ENCODE peak calls at places on chromosome 2, in seven cellular contexts. W is cardiac muscle cell, M is heart left ventricle, P is left ventricle myocardium inferior, H is GM23248, C is endodermal cell, U is IMR-90. O is an unnamed sample.

GRCh38 chr2:134245340-134245984 is 8.4 kb upstream of the MGAT5 start:
- DNase-seq in W (peak), M (peak), P (peak), H (peak), C (peak), U (peak), O (peak)

GRCh38 chr2:150355440-150355839 is 132.0 kb downstream of the RND3 start:
- DNase-seq in W (no peak), M (no peak), P (no peak), H (no peak), C (no peak), U (no peak), O (no peak)

GRCh38 chr2:178602901-178603300 is 122.6 kb downstream of the PLEKHA3 start:
- DNase-seq in W (no peak), M (no peak), P (no peak), H (no peak), C (no peak), U (no peak), O (no peak)

GRCh38 chr2:230319211-230319862 is 7.7 kb upstream of the SP140L start:
- DNase-seq in W (no peak), M (no peak), P (no peak), H (no peak), C (no peak), U (no peak), O (no peak)

GRCh38 chr2:105403785-105404698 is 5.2 kb upstream of the FHL2 start:
- DNase-seq in W (peak), M (no peak), P (no peak), H (peak), C (peak), U (peak), O (no peak)

GRCh38 chr2:128496700-128497099 is 178.0 kb upstream of the HS6ST1 start:
- DNase-seq in W (no peak), M (no peak), P (no peak), H (no peak), C (no peak), U (no peak), O (no peak)

GRCh38 chr2:75627902-75628504 is 18.6 kb upstream of the MRPL19 start:
- DNase-seq in W (peak), M (peak), P (peak), H (peak), C (peak), U (peak), O (no peak)

GRCh38 chr2:237687666-237688065 is 60.3 kb downstream of the LRRFIP1 start:
- DNase-seq in W (peak), M (peak), P (peak), H (peak), C (peak), U (peak), O (peak)

GRCh38 chr2:109513749-109514588 is 99.8 kb downstream of the SEPTIN10 start:
- DNase-seq in W (peak), M (no peak), P (no peak), H (peak), C (no peak), U (peak), O (peak)

GRCh38 chr2:9556121-9556869 is 665 bp upstream of the ADAM17 start:
- DNase-seq in W (peak), M (no peak), P (no peak), H (peak), C (no peak), U (peak), O (no peak)

DNA sequence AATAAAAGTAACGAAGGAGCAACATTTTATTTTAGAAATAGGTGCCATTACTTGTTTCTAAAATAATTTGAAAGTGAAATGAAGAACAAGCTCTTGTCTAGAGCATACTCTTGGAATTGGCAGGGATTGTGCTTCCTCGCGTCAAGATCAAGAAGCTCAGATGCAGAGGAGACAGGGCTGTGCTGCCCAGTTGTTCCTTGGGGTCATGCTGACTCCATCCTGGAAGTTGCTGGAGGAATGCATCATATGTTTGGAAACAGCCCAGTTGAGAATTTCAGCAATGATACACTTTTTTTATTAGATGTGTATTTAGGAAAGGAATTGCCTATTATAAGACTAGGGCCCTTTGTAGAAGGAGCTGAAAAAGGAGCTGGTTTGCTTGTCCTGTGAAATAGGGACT is 17.2 kb downstream of the LTBP1 start:
- DNase-seq in W (peak), M (no peak), P (no peak), H (peak), C (no peak), U (peak), O (no peak)
- H3K27ac ChIP-seq in W (peak), M (no peak), P (no peak), H (no peak), C (no peak), U (no peak), O (no peak)

GRCh38 chr2:96875498-96876035 is 5.7 kb upstream of the SEMA4C start:
- DNase-seq in W (no peak), M (no peak), P (no peak), H (no peak), C (peak), U (no peak), O (no peak)
- H3K27ac ChIP-seq in W (no peak), M (no peak), P (peak), H (no peak), C (peak), U (no peak), O (no peak)

GRCh38 chr2:175004980-175005832 is at the start of gene CHN1:
- DNase-seq in W (peak), M (peak), P (peak), H (peak), C (peak), U (peak), O (peak)
- H3K27ac ChIP-seq in W (peak), M (peak), P (peak), H (no peak), C (peak), U (no peak), O (peak)

GRCh38 chr2:240238201-240238600 is 97.7 kb upstream of the OTOS start:
- DNase-seq in W (no peak), M (no peak), P (no peak), H (peak), C (no peak), U (peak), O (no peak)
- H3K27ac ChIP-seq in W (no peak), M (no peak), P (peak), H (no peak), C (no peak), U (no peak), O (peak)

GRCh38 chr2:68190991-68191731 is 33.5 kb downstream of the PNO1 start:
- DNase-seq in W (peak), M (no peak), P (no peak), H (peak), C (no peak), U (peak), O (no peak)

GRCh38 chr2:68193144-68193543 is 35.5 kb downstream of the PNO1 start:
- DNase-seq in W (peak), M (no peak), P (no peak), H (peak), C (no peak), U (peak), O (no peak)

GRCh38 chr2:68196120-68196716 is 38.5 kb downstream of the PNO1 start:
- DNase-seq in W (no peak), M (no peak), P (no peak), H (peak), C (no peak), U (peak), O (no peak)

GRCh38 chr2:68195096-68195495 is 37.4 kb downstream of the PNO1 start:
- DNase-seq in W (peak), M (no peak), P (no peak), H (no peak), C (no peak), U (no peak), O (no peak)

DNA sequence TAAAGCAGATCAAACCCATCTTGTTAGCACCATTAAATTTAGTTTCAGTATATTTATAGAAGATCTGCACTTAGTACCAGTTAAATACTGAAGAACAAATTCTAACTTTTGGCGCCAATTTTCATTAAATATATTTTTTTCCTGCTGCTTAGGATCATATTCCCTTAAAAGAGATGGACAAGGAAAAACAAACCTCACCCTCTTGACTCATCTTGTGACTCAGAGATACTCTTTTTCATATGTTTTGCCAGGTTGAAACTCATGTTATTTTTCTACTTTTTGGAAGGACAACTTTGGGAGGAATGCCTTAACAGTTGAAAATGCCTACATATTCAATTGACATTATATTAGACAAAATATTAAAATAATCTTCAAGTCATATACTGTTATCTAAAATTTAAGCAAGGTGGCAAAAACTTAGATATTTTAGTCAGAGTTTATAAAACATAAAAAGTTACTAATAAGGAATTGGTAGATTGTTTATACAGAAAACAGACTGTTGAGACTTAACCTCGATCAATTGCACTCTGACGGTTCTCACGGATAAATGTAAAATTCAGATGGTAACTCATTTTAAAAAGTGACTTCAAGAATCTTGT is 36.2 kb downstream of the PNO1 start:
- DNase-seq in W (peak), M (no peak), P (no peak), H (peak), C (no peak), U (peak), O (no peak)
- H3K27ac ChIP-seq in W (no peak), M (no peak), P (no peak), H (peak), C (no peak), U (no peak), O (peak)

DNA sequence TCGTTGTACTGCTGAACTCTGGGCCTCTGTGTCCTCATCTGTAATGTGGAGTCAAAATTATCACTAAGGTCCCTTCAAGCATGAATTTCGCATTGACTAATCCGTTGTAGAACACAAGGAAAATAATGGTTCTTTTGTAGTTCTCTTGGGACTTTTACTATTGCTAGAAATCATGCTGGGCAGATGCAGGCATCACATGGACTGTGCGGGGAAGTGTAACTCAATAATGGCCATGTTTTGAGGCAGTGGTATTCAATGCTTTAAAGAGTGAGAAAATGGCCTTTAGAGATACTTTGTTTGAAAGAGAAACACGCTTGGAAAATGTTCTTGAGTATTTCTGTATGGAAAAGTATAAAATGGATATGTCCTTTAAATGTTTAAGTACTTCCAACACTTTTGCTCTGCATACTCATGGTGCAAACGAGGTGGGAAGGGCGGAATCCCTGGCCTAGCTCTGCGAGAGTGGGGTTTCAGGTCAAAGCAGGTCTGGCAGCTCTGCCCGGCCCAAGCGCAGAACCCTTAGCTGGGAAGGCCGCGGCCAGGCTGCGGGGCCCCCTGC is 117.3 kb upstream of the MSTN start:
- DNase-seq in W (no peak), M (no peak), P (no peak), H (no peak), C (no peak), U (no peak), O (no peak)
- H3K27ac ChIP-seq in W (no peak), M (peak), P (peak), H (no peak), C (no peak), U (no peak), O (peak)

DNA sequence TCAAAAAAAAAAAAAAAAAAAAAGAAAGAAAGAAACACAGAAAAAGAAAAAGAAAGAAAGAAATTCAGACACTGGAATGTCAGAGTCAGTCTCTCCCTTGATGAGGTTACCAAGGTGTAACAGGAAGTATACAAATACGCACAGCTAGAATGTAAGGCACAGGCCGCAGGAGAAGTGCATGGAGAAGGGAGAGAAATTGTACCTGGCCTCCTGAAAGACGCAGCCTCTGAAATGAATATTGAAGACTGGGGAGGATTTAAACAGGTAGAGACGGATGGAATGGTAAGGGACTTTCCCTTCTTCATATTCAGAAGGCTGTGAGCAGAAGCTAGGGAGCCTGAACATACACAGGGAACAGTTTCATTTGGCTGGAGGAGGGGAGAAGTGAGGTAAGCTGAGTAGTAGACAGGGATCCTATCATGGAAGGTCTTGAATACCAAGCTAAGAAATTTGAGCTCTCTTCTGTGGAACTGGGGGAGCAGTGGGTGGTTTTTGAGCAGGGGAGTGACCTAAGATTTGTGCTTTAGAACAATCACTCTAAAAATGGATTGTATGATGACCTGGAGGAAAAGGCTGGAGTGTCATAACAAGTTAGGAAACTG is 112.7 kb downstream of the ANKRD44 start:
- DNase-seq in W (no peak), M (no peak), P (no peak), H (no peak), C (no peak), U (no peak), O (no peak)
- H3K27ac ChIP-seq in W (no peak), M (no peak), P (no peak), H (no peak), C (no peak), U (no peak), O (no peak)

DNA sequence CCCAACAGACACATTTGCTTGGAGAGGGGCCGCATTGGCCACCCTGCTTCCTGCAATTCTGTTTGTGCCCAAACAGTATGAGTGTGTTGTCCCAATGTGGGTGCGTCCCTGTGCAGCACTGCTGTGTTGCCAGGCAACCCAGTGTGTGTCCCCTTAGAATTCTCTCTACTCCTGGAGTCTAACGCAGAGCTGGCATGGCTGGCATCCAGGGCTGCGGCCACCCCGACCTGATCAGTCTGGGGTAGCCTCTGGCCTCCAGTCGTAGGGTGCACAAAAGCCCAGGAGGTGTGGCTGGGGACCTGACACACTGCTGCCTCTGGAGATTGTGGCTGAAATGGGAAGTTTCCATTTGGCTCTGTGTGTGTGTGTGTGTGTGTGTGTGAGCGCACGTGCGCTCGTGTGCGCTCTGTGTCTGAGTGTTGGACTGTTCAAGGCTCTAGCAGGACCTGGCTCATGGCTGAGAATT is 48.0 kb downstream of the TEX44 start:
- DNase-seq in W (no peak), M (peak), P (peak), H (peak), C (no peak), U (no peak), O (peak)
- H3K27ac ChIP-seq in W (peak), M (peak), P (peak), H (peak), C (no peak), U (peak), O (peak)

GRCh38 chr2:33167655-33168245 is 221.0 kb downstream of the LTBP1 start:
- DNase-seq in W (no peak), M (no peak), P (no peak), H (peak), C (no peak), U (peak), O (no peak)

GRCh38 chr2:33166287-33166881 is 219.6 kb downstream of the LTBP1 start:
- DNase-seq in W (peak), M (no peak), P (no peak), H (peak), C (no peak), U (peak), O (no peak)

GRCh38 chr2:33168425-33168824 is 221.7 kb downstream of the LTBP1 start:
- DNase-seq in W (no peak), M (no peak), P (no peak), H (no peak), C (no peak), U (no peak), O (no peak)

GRCh38 chr2:33168973-33169372 is 222.2 kb downstream of the LTBP1 start:
- DNase-seq in W (no peak), M (no peak), P (no peak), H (no peak), C (no peak), U (no peak), O (no peak)
- H3K27ac ChIP-seq in W (peak), M (no peak), P (no peak), H (no peak), C (no peak), U (no peak), O (no peak)